ENCODE peak calls at places on chromosomes 7 and 10, in five cellular contexts. W, Z, P, R and M are unnamed samples.

GRCh38 chr7:11193131-11193867 is 219.6 kb downstream of the PHF14 start:
- DNase-seq in Z (no peak), P (no peak), W (no peak), R (no peak), M (no peak)

GRCh38 chr10:104029528-104029875 is 56.2 kb downstream of the COL17A1 start:
- DNase-seq in W (no peak), R (no peak), P (no peak), Z (no peak), M (no peak)

GRCh38 chr10:133357293-133358151 is at the start of gene FUOM:
- DNase-seq in R (peak), P (peak), W (peak), Z (peak), M (no peak)

GRCh38 chr7:106775552-106775936 is 89.5 kb upstream of the PIK3CG start:
- DNase-seq in Z (no peak), P (no peak), R (no peak), W (peak), M (no peak)

GRCh38 chr7:96016735-96017134 is 244.4 kb downstream of the DYNC1I1 start:
- DNase-seq in P (no peak), Z (no peak), R (no peak), W (no peak), M (no peak)

GRCh38 chr7:123748171-123748733 is 551 bp downstream of the WASL start:
- DNase-seq in R (peak), W (no peak), Z (peak), P (peak), M (no peak)

GRCh38 chr10:106771132-106771531 is 393.4 kb downstream of the SORCS1 start:
- DNase-seq in W (no peak), R (no peak), P (no peak), Z (no peak), M (no peak)

GRCh38 chr7:55521543-55522267 is 50.6 kb downstream of the VOPP1 start:
- DNase-seq in R (no peak), P (peak), Z (no peak), W (no peak), M (no peak)

GRCh38 chr7:157520249-157520648 is 183.4 kb downstream of the DNAJB6 start:
- DNase-seq in Z (no peak), W (no peak), R (no peak), P (no peak), M (no peak)

GRCh38 chr10:35607475-35608316 is 2.6 kb downstream of the GJD4 start:
- DNase-seq in R (no peak), Z (peak), W (no peak), P (no peak), M (no peak)

GRCh38 chr10:6755891-6756460 is 175.9 kb upstream of the PRKCQ start:
- DNase-seq in R (no peak), Z (no peak), P (peak), W (no peak), M (no peak)

GRCh38 chr10:128631801-128632241 is 505.6 kb upstream of the MKI67 start:
- DNase-seq in P (no peak), W (peak), Z (peak), R (no peak), M (no peak)

GRCh38 chr10:11336703-11337102 is 274.7 kb downstream of the USP6NL start:
- DNase-seq in W (no peak), R (no peak), Z (no peak), P (no peak), M (peak)

GRCh38 chr7:116259821-116260440 is 49.6 kb downstream of the TES start:
- DNase-seq in W (peak), P (no peak), Z (no peak), R (no peak), M (no peak)

GRCh38 chr10:78335691-78336401 is 302.2 kb downstream of the RPS24 start:
- DNase-seq in W (no peak), Z (peak), R (no peak), P (no peak), M (peak)

GRCh38 chr7:26321440-26321839 is 29.8 kb downstream of the SNX10 start:
- DNase-seq in R (no peak), P (no peak), Z (no peak), W (no peak), M (no peak)

GRCh38 chr7:150803161-150803860 is 2.7 kb downstream of the TMEM176A start:
- DNase-seq in W (no peak), P (peak), R (no peak), Z (no peak), M (no peak)

GRCh38 chr7:27237735-27238334 is 4.8 kb upstream of the EVX1 start:
- DNase-seq in P (no peak), Z (no peak), W (no peak), R (no peak), M (no peak)

GRCh38 chr10:112815238-112816032 is 134.6 kb upstream of the TCF7L2 start:
- DNase-seq in P (no peak), Z (no peak), R (no peak), W (no peak), M (no peak)

GRCh38 chr10:98431016-98431415 is 15.7 kb downstream of the HPS1 start:
- DNase-seq in R (no peak), W (no peak), Z (no peak), P (no peak), M (no peak)

GRCh38 chr7:6107924-6108323 is 76.7 kb downstream of the ANKRD61 start:
- DNase-seq in P (no peak), Z (no peak), W (no peak), R (no peak), M (no peak)

DNA sequence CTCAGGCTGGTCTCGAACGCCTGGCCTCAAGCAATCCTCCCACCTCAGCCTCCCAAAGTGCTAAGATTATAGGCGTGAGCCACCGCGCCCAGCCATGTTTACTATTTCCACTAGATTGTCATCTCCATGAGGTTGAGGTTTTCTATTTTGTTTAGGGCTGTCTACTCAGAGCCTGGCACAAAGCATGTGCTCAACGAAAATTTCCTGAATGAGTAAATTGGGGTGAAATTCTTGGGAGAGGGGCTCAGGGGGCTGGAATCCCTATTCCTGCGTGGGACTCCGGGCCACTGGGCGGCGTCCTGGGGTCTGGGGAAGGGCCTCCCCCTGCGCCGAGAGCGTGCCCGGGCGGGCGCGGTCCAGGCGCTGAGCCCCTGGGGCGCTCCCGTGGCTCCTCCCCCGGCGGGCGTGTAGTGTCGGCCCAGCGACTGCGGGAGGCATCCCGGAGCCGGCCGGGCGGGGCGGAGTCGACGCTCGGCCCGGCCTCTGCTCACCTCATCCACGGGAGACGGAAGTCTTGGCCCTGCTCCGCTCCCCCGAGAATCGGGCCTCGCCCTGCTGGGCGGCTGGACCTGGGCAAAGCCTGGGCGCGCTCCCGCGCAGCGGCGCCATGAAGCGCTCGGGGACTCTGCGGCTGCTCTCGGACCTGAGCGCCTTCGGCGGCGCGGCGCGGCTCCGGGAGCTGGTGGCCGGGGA is at the start of gene HPS6:
- DNase-seq in Z (peak), W (peak), P (peak), R (peak), M (no peak)
- TF ChIP-seq CTCF in Z (peak), W (peak), P (no peak), R (no peak), M (no peak)

DNA sequence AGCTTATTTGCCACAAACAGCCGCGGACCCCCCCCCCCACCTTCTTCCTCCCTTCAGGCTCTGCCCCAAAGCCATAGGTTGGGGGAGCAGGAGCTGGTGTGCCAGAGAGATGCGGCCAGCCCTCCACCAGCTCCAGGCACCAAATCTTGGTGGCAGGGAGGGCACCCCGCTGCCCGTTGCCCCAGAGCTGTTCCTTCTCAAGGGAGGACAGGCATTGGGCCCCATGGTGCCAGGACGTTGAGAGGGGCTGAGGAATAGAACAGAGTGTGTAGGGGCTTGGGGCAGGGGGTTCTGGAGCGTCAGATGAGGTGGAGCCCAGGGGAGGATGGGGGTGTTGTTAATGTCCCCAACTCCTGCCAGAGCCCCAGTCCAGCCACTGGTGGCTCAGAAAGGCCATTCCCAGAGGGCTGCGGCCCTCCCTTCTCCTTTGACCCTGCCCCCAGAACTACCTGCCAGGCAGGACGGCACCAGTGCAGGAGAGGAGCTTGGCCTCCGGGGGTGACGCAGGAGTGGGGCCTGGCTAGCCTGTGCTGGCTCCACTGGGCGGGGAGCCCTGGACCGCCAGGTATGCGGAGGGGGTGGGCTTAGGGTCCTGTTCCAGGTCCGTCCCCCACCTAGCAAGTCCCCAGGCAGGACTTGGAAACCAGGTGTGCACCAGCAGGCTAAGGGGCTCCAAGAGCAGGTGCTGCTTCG is 10.0 kb upstream of the SEC24C start:
- DNase-seq in W (no peak), Z (no peak), R (no peak), P (no peak), M (no peak)
- TF ChIP-seq POLR2AphosphoS5 in W (no peak), Z (no peak), R (no peak), P (no peak), M (no peak)

DNA sequence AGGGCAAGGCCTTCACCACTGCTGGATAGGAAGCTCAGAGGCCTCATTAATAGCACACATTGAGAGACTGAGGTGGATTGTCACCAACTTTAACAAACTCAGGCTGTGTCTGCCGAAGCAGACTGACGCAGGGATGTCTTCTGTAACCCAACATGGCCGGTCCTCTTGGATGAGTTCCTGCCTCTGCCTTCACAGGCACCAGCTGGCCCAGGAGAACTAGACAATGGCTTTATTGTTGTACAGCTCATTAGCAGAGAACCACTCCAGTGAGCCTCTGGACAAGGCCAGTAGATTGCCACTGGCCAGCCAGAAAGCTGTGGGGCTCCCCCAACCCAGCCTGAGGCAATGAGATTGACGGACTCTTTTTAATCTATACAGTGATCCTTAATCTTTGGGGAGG is 9.4 kb downstream of the NODAL start:
- DNase-seq in P (no peak), W (no peak), Z (no peak), R (no peak), M (no peak)
- H3K27ac ChIP-seq in P (peak), W (no peak), Z (no peak), R (no peak), M (peak)

GRCh38 chr10:46995234-46995633 is 84.0 kb downstream of the PTPN20 start:
- DNase-seq in Z (no peak), R (no peak), W (no peak), P (no peak), M (no peak)

GRCh38 chr10:46998595-46998994 is 87.4 kb downstream of the PTPN20 start:
- DNase-seq in P (no peak), R (no peak), Z (no peak), W (no peak), M (no peak)

GRCh38 chr10:46998192-46998591 is 87.0 kb downstream of the PTPN20 start:
- DNase-seq in P (no peak), R (no peak), W (no peak), Z (no peak), M (no peak)

GRCh38 chr10:46992794-46993552 is 81.7 kb downstream of the PTPN20 start:
- DNase-seq in Z (peak), P (peak), R (peak), W (peak), M (peak)
- TF ChIP-seq CTCF in Z (peak), P (peak), R (peak), W (peak), M (peak)

GRCh38 chr7:130137207-130137606 is 66.9 kb downstream of the KLHDC10 start:
- DNase-seq in R (no peak), Z (no peak), P (no peak), W (no peak), M (no peak)
- TF ChIP-seq POLR2AphosphoS5 in R (no peak), Z (no peak), P (no peak), W (no peak), M (no peak)